ENCODE peak calls at places on chromosomes 12 and 14, in nine cellular contexts. K, J, V, D, W, G, Z, E and C are unnamed samples.
A peak's percentile ranks its signal among the peaks of the same experiment; 100 is the strongest.

GRCh38 chr12:27400856-27401255 is 45.7 kb upstream of the SMCO2 start:
- DNase-seq in K (no peak), J (no peak), V (no peak), D (no peak), W (no peak), G (no peak), Z (no peak), E (no peak), C (no peak)

GRCh38 chr14:104423224-104423681 is 156.3 kb upstream of the C14orf180 start:
- DNase-seq in K (peak; percentile 49), J (no peak), V (no peak), D (peak; percentile 12), W (no peak), G (no peak), Z (no peak), E (no peak), C (peak; percentile 43)

GRCh38 chr12:13463189-13463588 is 266.7 kb downstream of the EMP1 start:
- DNase-seq in K (no peak), J (no peak), V (no peak), D (no peak), W (no peak), G (no peak), Z (no peak), E (no peak), C (no peak)

GRCh38 chr12:7806863-7807487 is 17.8 kb downstream of the NANOG start:
- DNase-seq in K (peak; percentile 80), J (peak; percentile 84), V (peak; percentile 75), D (peak; percentile 25), W (no peak), G (peak; percentile 63), Z (peak; percentile 69), E (peak; percentile 61), C (peak; percentile 68)

GRCh38 chr12:26798013-26798412 is 35.0 kb downstream of the ITPR2 start:
- DNase-seq in K (no peak), J (peak; percentile 41), V (peak; percentile 46), D (no peak), W (no peak), G (no peak), Z (no peak), E (peak; percentile 92), C (no peak)

GRCh38 chr12:79933580-79934264 is 1.2 kb downstream of the PPP1R12A start:
- DNase-seq in K (no peak), J (peak; percentile 10), V (peak; percentile 24), D (no peak), W (no peak), G (no peak), Z (no peak), E (peak; percentile 6), C (no peak)

GRCh38 chr14:72904840-72905561 is 11.1 kb upstream of the DPF3 start:
- DNase-seq in K (no peak), J (peak; percentile 64), V (peak; percentile 86), D (no peak), W (no peak), G (no peak), Z (peak; percentile 63), E (peak; percentile 81), C (peak; percentile 79)

GRCh38 chr12:11798856-11799530 is 149.5 kb downstream of the ETV6 start:
- DNase-seq in K (no peak), J (peak; percentile 91), V (peak; percentile 89), D (no peak), W (no peak), G (no peak), Z (no peak), E (peak; percentile 88), C (no peak)

GRCh38 chr14:36021030-36021422 is 155.5 kb downstream of the PTCSC3 start:
- DNase-seq in K (no peak), J (no peak), V (no peak), D (no peak), W (no peak), G (no peak), Z (no peak), E (no peak), C (no peak)

GRCh38 chr14:74647834-74648361 is 35.9 kb upstream of the LTBP2 start:
- DNase-seq in K (no peak), J (no peak), V (no peak), D (no peak), W (no peak), G (no peak), Z (peak; percentile 61), E (no peak), C (no peak)

GRCh38 chr12:126582231-126582630 is 1517.0 kb downstream of the AACS start:
- DNase-seq in K (no peak), J (no peak), V (no peak), D (no peak), W (no peak), G (no peak), Z (peak; percentile 65), E (no peak), C (no peak)

GRCh38 chr12:47752552-47752951 is 6.1 kb downstream of the RAPGEF3 start:
- DNase-seq in K (no peak), J (no peak), V (peak; percentile 63), D (no peak), W (no peak), G (no peak), Z (no peak), E (peak; percentile 57), C (no peak)

GRCh38 chr14:89349196-89350008 is 67.6 kb downstream of the FOXN3 start:
- DNase-seq in K (no peak), J (no peak), V (no peak), D (no peak), W (no peak), G (peak; percentile 70), Z (peak; percentile 75), E (no peak), C (no peak)

GRCh38 chr14:93832665-93833064 is 44.4 kb upstream of the PRIMA1 start:
- DNase-seq in K (no peak), J (no peak), V (no peak), D (peak; percentile 51), W (no peak), G (no peak), Z (peak; percentile 84), E (no peak), C (no peak)

GRCh38 chr12:69619050-69619449 is 8.3 kb upstream of the LRRC10 start:
- DNase-seq in K (no peak), J (no peak), V (no peak), D (no peak), W (no peak), G (no peak), Z (no peak), E (no peak), C (no peak)

GRCh38 chr12:101740980-101741379 is 1.7 kb upstream of the SYCP3 start:
- DNase-seq in K (no peak), J (no peak), V (no peak), D (no peak), W (no peak), G (no peak), Z (no peak), E (no peak), C (no peak)
- H3K4me3 ChIP-seq in K (no peak overlapping the region), J (no peak overlapping the region), V (no peak overlapping the region), D (no peak overlapping the region), W (no peak overlapping the region), G (no peak overlapping the region), Z (no peak overlapping the region), E (no peak overlapping the region), C (no peak overlapping the region)

GRCh38 chr12:93080994-93081809 is 152.1 kb upstream of the EEA1 start:
- DNase-seq in K (no peak), J (peak; percentile 71), V (no peak), D (no peak), W (no peak), G (no peak), Z (no peak), E (peak; percentile 52), C (no peak)
- H3K4me3 ChIP-seq in K (no peak overlapping the region), J (no peak overlapping the region), V (no peak overlapping the region), D (no peak overlapping the region), W (no peak overlapping the region), G (no peak overlapping the region), Z (no peak overlapping the region), E (no peak overlapping the region), C (no peak overlapping the region)

DNA sequence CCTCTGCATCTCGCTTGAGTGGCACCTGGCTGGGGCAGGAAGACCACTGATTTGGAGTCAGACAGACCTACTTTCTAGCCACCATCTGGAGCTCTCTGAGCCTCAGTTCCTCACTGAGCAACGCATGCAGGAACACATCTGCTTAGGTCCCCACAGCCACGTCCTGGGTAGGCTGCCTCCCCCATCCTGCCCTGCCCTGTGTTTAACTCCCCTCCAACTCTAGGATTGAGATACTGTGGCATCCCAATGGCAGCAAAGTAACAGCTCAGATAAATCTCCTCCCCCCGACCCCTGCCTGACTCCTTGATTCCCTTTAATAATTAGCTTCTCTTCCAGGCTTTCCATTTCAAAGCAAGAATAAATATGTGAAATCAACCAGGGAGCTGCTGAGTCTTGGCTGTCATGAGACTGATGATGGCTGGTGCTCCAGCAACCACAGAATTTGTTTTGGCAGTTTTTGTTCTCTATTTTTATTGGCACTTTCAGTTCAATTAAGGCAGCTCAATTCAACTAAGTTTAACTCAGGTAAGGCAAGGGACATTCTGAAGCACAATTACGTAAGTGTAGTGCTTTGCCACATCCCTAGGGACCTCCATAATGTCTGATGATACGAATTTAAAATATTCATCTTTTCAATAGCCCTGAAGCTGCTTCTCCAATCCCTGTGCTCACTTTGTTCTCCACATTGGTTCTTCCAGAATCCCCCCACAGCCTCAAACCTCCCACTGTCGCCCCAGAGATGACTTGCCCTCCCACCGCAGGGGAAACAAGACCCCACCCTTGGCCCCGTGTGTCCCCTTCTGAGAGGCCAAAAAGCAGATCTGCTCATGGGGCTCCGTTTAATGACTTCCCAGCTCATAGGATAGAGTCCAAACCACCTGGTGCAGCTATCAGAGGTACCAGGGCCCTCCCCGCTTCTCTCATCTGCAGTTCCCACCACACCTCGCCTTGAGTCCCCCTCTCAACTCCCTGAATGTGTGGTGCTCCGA is 58.2 kb downstream of the ESR2 start:
- DNase-seq in K (no peak), J (no peak), V (no peak), D (no peak), W (no peak), G (no peak), Z (no peak), E (no peak), C (no peak)
- H3K4me3 ChIP-seq in K (no peak overlapping the region), J (no peak overlapping the region), V (no peak overlapping the region), D (no peak overlapping the region), W (no peak overlapping the region), G (no peak overlapping the region), Z (no peak overlapping the region), E (no peak overlapping the region), C (no peak overlapping the region)

GRCh38 chr12:104216461-104217058 is 981 bp downstream of the TXNRD1 start:
- DNase-seq in K (no peak), J (no peak), V (no peak), D (no peak), W (no peak), G (no peak), Z (no peak), E (no peak), C (no peak)

GRCh38 chr12:104218935-104219334 is 3.4 kb downstream of the TXNRD1 start:
- DNase-seq in K (no peak), J (peak; percentile 59), V (peak; percentile 49), D (no peak), W (no peak), G (no peak), Z (no peak), E (peak; percentile 74), C (no peak)

GRCh38 chr12:104219908-104220404 is 4.4 kb downstream of the TXNRD1 start:
- DNase-seq in K (no peak), J (peak; percentile 82), V (peak; percentile 83), D (no peak), W (no peak), G (no peak), Z (peak; percentile 35), E (peak; percentile 83), C (no peak)

GRCh38 chr12:104220931-104221330 is 5.4 kb downstream of the TXNRD1 start:
- DNase-seq in K (no peak), J (no peak), V (no peak), D (no peak), W (no peak), G (no peak), Z (no peak), E (no peak), C (no peak)

GRCh38 chr12:104219361-104219892 is 3.8 kb downstream of the TXNRD1 start:
- DNase-seq in K (no peak), J (peak; percentile 86), V (peak; percentile 97), D (no peak), W (no peak), G (no peak), Z (peak; percentile 11), E (peak; percentile 98), C (no peak)
- H3K4me3 ChIP-seq in K (no peak overlapping the region), J (no peak overlapping the region), V (no peak overlapping the region), D (no peak overlapping the region), W (no peak overlapping the region), G (no peak overlapping the region), Z (no peak overlapping the region), E (no peak overlapping the region), C (no peak overlapping the region)